ENCODE peak calls at places on chromosome 17, in seven cellular contexts. Y, K, O, U, R, M and W are unnamed samples.

GRCh38 chr17:76673729-76674128 is 30.2 kb upstream of the ST6GALNAC1 start:
- DNase-seq in Y (no peak), K (no peak), O (no peak), U (no peak), R (no peak), M (no peak), W (no peak)

GRCh38 chr17:28726396-28726911 is 421 bp upstream of the TLCD1 start:
- DNase-seq in Y (peak; percentile 52), K (peak; percentile 60), O (peak; percentile 82), U (no peak), R (peak; percentile 68), M (no peak), W (peak; percentile 83)

GRCh38 chr17:62965149-62965648 is 836 bp upstream of the TANC2 start:
- DNase-seq in Y (peak; percentile 60), K (peak; percentile 6), O (peak; percentile 52), U (no peak), R (no peak), M (no peak), W (no peak)

GRCh38 chr17:63592797-63593196 is 7.9 kb upstream of the TACO1 start:
- DNase-seq in Y (no peak), K (no peak), O (no peak), U (no peak), R (no peak), M (no peak), W (no peak)

GRCh38 chr17:72977768-72978417 is 114.6 kb downstream of the SLC39A11 start:
- DNase-seq in Y (no peak), K (no peak), O (no peak), U (no peak), R (peak; percentile 60), M (no peak), W (no peak)

GRCh38 chr17:80987941-80988461 is 3.6 kb upstream of the CHMP6 start:
- DNase-seq in Y (no peak), K (no peak), O (no peak), U (no peak), R (peak; percentile 19), M (no peak), W (no peak)

GRCh38 chr17:10304758-10305300 is 68.0 kb downstream of the MYH13 start:
- DNase-seq in Y (no peak), K (no peak), O (no peak), U (no peak), R (no peak), M (no peak), W (no peak)

GRCh38 chr17:74485841-74486240 is 19.4 kb downstream of the CD300A start:
- DNase-seq in Y (no peak), K (no peak), O (no peak), U (no peak), R (no peak), M (no peak), W (no peak)

GRCh38 chr17:48194097-48194550 is 86.6 kb downstream of the SNX11 start:
- DNase-seq in Y (no peak), K (peak; percentile 17), O (no peak), U (peak; percentile 37), R (no peak), M (no peak), W (peak; percentile 82)

GRCh38 chr17:2405247-2405926 is 4.5 kb upstream of the MNT start:
- DNase-seq in Y (no peak), K (no peak), O (no peak), U (peak; percentile 81), R (no peak), M (no peak), W (no peak)

GRCh38 chr17:77609553-77610517 is 348.7 kb upstream of the TNRC6C start:
- DNase-seq in Y (peak; percentile 73), K (peak; percentile 69), O (peak; percentile 61), U (no peak), R (no peak), M (no peak), W (peak; percentile 72)

GRCh38 chr17:49577651-49577935 is 1.9 kb downstream of the NXPH3 start:
- DNase-seq in Y (no peak), K (no peak), O (no peak), U (no peak), R (no peak), M (no peak), W (no peak)

GRCh38 chr17:72110953-72111339 is 9.9 kb upstream of the SOX9 start:
- DNase-seq in Y (no peak), K (no peak), O (no peak), U (no peak), R (no peak), M (no peak), W (no peak)

GRCh38 chr17:81339502-81340296 is 44.6 kb upstream of the SLC38A10 start:
- DNase-seq in Y (no peak), K (no peak), O (no peak), U (no peak), R (peak; percentile 72), M (no peak), W (no peak)

GRCh38 chr17:21113106-21113690 is 13.6 kb upstream of the DHRS7B start:
- DNase-seq in Y (no peak), K (no peak), O (no peak), U (no peak), R (no peak), M (no peak), W (no peak)

GRCh38 chr17:78862073-78863023 is 21.7 kb upstream of the USP36 start:
- DNase-seq in Y (no peak), K (no peak), O (no peak), U (peak; percentile 87), R (peak; percentile 94), M (no peak), W (no peak)

GRCh38 chr17:7208027-7208571 is 11.5 kb downstream of the DLG4 start:
- DNase-seq in Y (no peak), K (no peak), O (no peak), U (no peak), R (peak; percentile 8), M (no peak), W (no peak)